ENCODE peak calls at places on chromosomes 2 and 18, in four cellular contexts. S is GM12878, I is WTC11, Y is HepG2. L is an unnamed sample.

GRCh38 chr2:123363076-123363475 is 662.0 kb upstream of the CNTNAP5 start:
- DNase-seq in S (no peak), I (no peak), Y (no peak), L (no peak)

GRCh38 chr2:96099861-96100798 is 16.2 kb downstream of the ADRA2B start:
- DNase-seq in Y (no peak), I (peak), S (no peak), L (no peak)

GRCh38 chr2:45028276-45028675 is 19.0 kb upstream of the SIX2 start:
- DNase-seq in I (no peak), S (no peak), Y (no peak), L (no peak)

GRCh38 chr18:13455960-13456471 is 237.5 kb downstream of the LDLRAD4 start:
- DNase-seq in Y (no peak), S (peak), I (no peak), L (no peak)

GRCh38 chr18:59954746-59955145 is 55.0 kb downstream of the PMAIP1 start:
- DNase-seq in I (no peak), Y (peak), S (no peak), L (no peak)

GRCh38 chr2:16293398-16293797 is 353.0 kb downstream of the MYCN start:
- DNase-seq in Y (no peak), I (no peak), S (no peak), L (no peak)

GRCh38 chr2:63056309-63057065 is 5.9 kb downstream of the OTX1 start:
- DNase-seq in Y (no peak), S (no peak), I (peak), L (no peak)

GRCh38 chr2:170247882-170248393 is 70.0 kb downstream of the MYO3B start:
- DNase-seq in I (no peak), Y (no peak), S (no peak), L (peak)

GRCh38 chr2:20196053-20196880 is 28.7 kb downstream of the SDC1 start:
- DNase-seq in Y (peak), I (no peak), S (no peak), L (no peak)

GRCh38 chr18:63025251-63025710 is 294.3 kb downstream of the BCL2 start:
- DNase-seq in Y (no peak), S (no peak), I (peak), L (no peak)

GRCh38 chr2:10277293-10278028 is 25.2 kb upstream of the HPCAL1 start:
- DNase-seq in S (no peak), I (no peak), Y (no peak), L (no peak)

GRCh38 chr2:219060821-219061791 is at the start of gene IHH:
- DNase-seq in I (peak), S (no peak), Y (no peak), L (no peak)
- TF ChIP-seq TCF7 in I (no peak), S (no peak), Y (no peak), L (no peak)

DNA sequence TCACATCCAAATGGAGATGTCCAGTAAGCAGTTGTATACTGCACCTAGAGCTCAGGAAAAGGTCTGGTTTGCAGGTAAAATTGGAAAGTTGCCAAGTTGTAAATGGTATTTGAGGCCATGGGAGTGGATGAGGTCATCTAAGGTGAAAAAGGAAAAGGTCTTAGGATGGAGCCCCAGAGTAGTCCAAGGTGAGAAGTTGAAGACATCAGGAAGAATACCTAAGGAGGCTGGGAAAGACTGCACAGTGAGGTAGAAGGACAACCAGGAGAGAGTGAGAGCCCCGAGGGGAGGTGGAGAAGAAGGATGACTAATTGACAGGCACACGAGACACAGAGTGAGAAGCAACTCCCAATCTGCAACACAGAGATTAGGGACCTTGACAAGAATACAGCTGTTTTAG is 10.7 kb downstream of the DPP4 start:
- DNase-seq in I (no peak), Y (no peak), S (no peak), L (no peak)
- TF ChIP-seq TCF7 in I (no peak), Y (no peak), S (no peak), L (no peak)

GRCh38 chr2:136122654-136123053 is 4.7 kb upstream of the CXCR4 start:
- DNase-seq in I (no peak), Y (no peak), S (no peak), L (no peak)

GRCh38 chr2:136126021-136126420 is 8.1 kb upstream of the CXCR4 start:
- DNase-seq in Y (peak), I (no peak), S (no peak), L (no peak)

GRCh38 chr2:136126527-136126926 is 8.6 kb upstream of the CXCR4 start:
- DNase-seq in S (no peak), I (no peak), Y (no peak), L (no peak)

GRCh38 chr2:136127356-136127755 is 9.4 kb upstream of the CXCR4 start:
- DNase-seq in I (no peak), Y (no peak), S (no peak), L (no peak)

GRCh38 chr2:136125226-136125625 is 7.3 kb upstream of the CXCR4 start:
- DNase-seq in Y (no peak), S (no peak), I (no peak), L (no peak)
- TF ChIP-seq TCF7 in Y (no peak), S (no peak), I (no peak), L (no peak)

GRCh38 chr18:22408059-22408458 is 9.7 kb downstream of the CTAGE1 start:
- DNase-seq in Y (no peak), I (no peak), S (no peak), L (peak)
- TF ChIP-seq TCF7 in Y (no peak), I (no peak), S (no peak), L (no peak)